ENCODE peak calls at places on chromosomes 13 and 19, in eight cellular contexts. Z is fibroblast of villous mesenchyme, W is AG04449, F is ELR, T is DMS153, P is thoracic aorta, E is WTC11, M is endothelial cell. U is an unnamed sample.

GRCh38 chr19:12778020-12778904 is 2.9 kb upstream of the HOOK2 start:
- DNase-seq in Z (peak; percentile 88), W (no peak), F (peak; percentile 79), T (peak; percentile 64), P (no peak), E (peak; percentile 53), M (peak; percentile 77), U (peak; percentile 39)

GRCh38 chr13:26914624-26915023 is 154.0 kb upstream of the GPR12 start:
- DNase-seq in Z (no peak), W (no peak), F (no peak), T (peak; percentile 87), P (no peak), E (no peak), M (no peak), U (peak; percentile 81)

GRCh38 chr13:101739382-101740178 is 287.1 kb downstream of the ITGBL1 start:
- DNase-seq in Z (no peak), W (no peak), F (no peak), T (no peak), P (no peak), E (no peak), M (no peak), U (no peak)

GRCh38 chr19:7895565-7895964 is 7.3 kb downstream of the LRRC8E start:
- DNase-seq in Z (no peak), W (no peak), F (no peak), T (no peak), P (no peak), E (no peak), M (no peak), U (no peak)

GRCh38 chr19:3142292-3142670 is 6.4 kb downstream of the GNA15 start:
- DNase-seq in Z (peak; percentile 62), W (no peak), F (peak; percentile 97), T (no peak), P (no peak), E (no peak), M (no peak), U (no peak)

GRCh38 chr13:113162783-113163685 is 4.6 kb downstream of the PROZ start:
- DNase-seq in Z (no peak), W (no peak), F (no peak), T (no peak), P (no peak), E (no peak), M (no peak), U (no peak)

GRCh38 chr13:29707876-29708543 is 112.5 kb upstream of the SLC7A1 start:
- DNase-seq in Z (peak; percentile 66), W (no peak), F (peak; percentile 80), T (no peak), P (no peak), E (peak; percentile 81), M (peak; percentile 67), U (peak; percentile 47)

GRCh38 chr19:35352448-35353304 is 5.0 kb downstream of the FFAR1 start:
- DNase-seq in Z (peak; percentile 71), W (peak; percentile 9), F (peak; percentile 76), T (peak; percentile 78), P (no peak), E (peak; percentile 76), M (peak; percentile 75), U (peak; percentile 42)

GRCh38 chr19:3691372-3691716 is 8.9 kb downstream of the PIP5K1C start:
- DNase-seq in Z (no peak), W (no peak), F (no peak), T (no peak), P (no peak), E (no peak), M (no peak), U (no peak)

GRCh38 chr13:66967825-66968597 is 262.1 kb downstream of the PCDH9 start:
- DNase-seq in Z (no peak), W (no peak), F (peak; percentile 29), T (no peak), P (no peak), E (no peak), M (no peak), U (no peak)